ENCODE peak calls at places on chromosomes 3 and 15, in eight cellular contexts. One of them, this sample, is unnamed.
A peak's percentile ranks its signal among the peaks of the same experiment; 100 is the strongest.

GRCh38 chr3:123735456-123735855 is 148.7 kb downstream of the MYLK start:
- DNase-seq in bronchial epithelial cell: no peak
- DNase-seq in Peyer's patch: no peak
- DNase-seq in A549: no peak
- DNase-seq in GM23338: no peak
- DNase-seq in endodermal cell: no peak
- DNase-seq in transverse colon: no peak
- DNase-seq in brain microvascular endothelial cell: no peak
- DNase-seq in this sample: no peak

GRCh38 chr3:140128217-140129137 is 193.5 kb downstream of the CLSTN2 start:
- DNase-seq in endodermal cell: peak; percentile 92
- DNase-seq in transverse colon: peak; percentile 9
- DNase-seq in A549: peak; percentile 25
- DNase-seq in bronchial epithelial cell: peak; percentile 7
- DNase-seq in brain microvascular endothelial cell: peak; percentile 20
- DNase-seq in GM23338: peak; percentile 81
- DNase-seq in Peyer's patch: no peak
- DNase-seq in this sample: no peak

GRCh38 chr15:56736308-56736707 is 3.0 kb upstream of the ZNF280D start:
- DNase-seq in GM23338: no peak
- DNase-seq in endodermal cell: no peak
- DNase-seq in Peyer's patch: no peak
- DNase-seq in transverse colon: no peak
- DNase-seq in bronchial epithelial cell: peak; percentile 22
- DNase-seq in A549: peak; percentile 52
- DNase-seq in brain microvascular endothelial cell: peak; percentile 56
- DNase-seq in this sample: peak; percentile 81

GRCh38 chr3:117407317-117407716 is 697.7 kb downstream of the TUSC7 start:
- DNase-seq in Peyer's patch: no peak
- DNase-seq in GM23338: peak; percentile 69
- DNase-seq in brain microvascular endothelial cell: peak; percentile 4
- DNase-seq in A549: peak; percentile 37
- DNase-seq in bronchial epithelial cell: peak; percentile 44
- DNase-seq in endodermal cell: no peak
- DNase-seq in transverse colon: no peak
- DNase-seq in this sample: no peak

GRCh38 chr15:41877631-41878354 is 16.1 kb downstream of the SPTBN5 start:
- DNase-seq in bronchial epithelial cell: no peak
- DNase-seq in transverse colon: no peak
- DNase-seq in brain microvascular endothelial cell: no peak
- DNase-seq in endodermal cell: no peak
- DNase-seq in GM23338: peak; percentile 47
- DNase-seq in A549: no peak
- DNase-seq in Peyer's patch: no peak
- DNase-seq in this sample: no peak

GRCh38 chr3:194056731-194057415 is 79.1 kb upstream of the HES1 start:
- DNase-seq in brain microvascular endothelial cell: no peak
- DNase-seq in bronchial epithelial cell: peak; percentile 67
- DNase-seq in A549: no peak
- DNase-seq in Peyer's patch: no peak
- DNase-seq in transverse colon: no peak
- DNase-seq in GM23338: no peak
- DNase-seq in endodermal cell: no peak
- DNase-seq in this sample: no peak

GRCh38 chr15:31280037-31280830 is 46.4 kb upstream of the KLF13 start:
- DNase-seq in A549: no peak
- DNase-seq in endodermal cell: peak; percentile 35
- DNase-seq in GM23338: no peak
- DNase-seq in bronchial epithelial cell: peak; percentile 27
- DNase-seq in transverse colon: peak; percentile 14
- DNase-seq in brain microvascular endothelial cell: no peak
- DNase-seq in Peyer's patch: peak; percentile 13
- DNase-seq in this sample: no peak

GRCh38 chr3:11835028-11835639 is 11.6 kb downstream of the TAMM41 start:
- DNase-seq in A549: peak; percentile 30
- DNase-seq in bronchial epithelial cell: peak; percentile 37
- DNase-seq in endodermal cell: no peak
- DNase-seq in brain microvascular endothelial cell: no peak
- DNase-seq in Peyer's patch: no peak
- DNase-seq in GM23338: peak; percentile 53
- DNase-seq in transverse colon: no peak
- DNase-seq in this sample: peak; percentile 47

GRCh38 chr3:30894521-30895289 is at the start of gene GADL1:
- DNase-seq in Peyer's patch: no peak
- DNase-seq in transverse colon: no peak
- DNase-seq in GM23338: peak; percentile 75
- DNase-seq in brain microvascular endothelial cell: peak; percentile 23
- DNase-seq in bronchial epithelial cell: no peak
- DNase-seq in endodermal cell: peak; percentile 81
- DNase-seq in A549: peak; percentile 10
- DNase-seq in this sample: peak; percentile 15

GRCh38 chr3:355622-356021 is 159.1 kb downstream of the CHL1 start:
- DNase-seq in endodermal cell: no peak
- DNase-seq in bronchial epithelial cell: peak; percentile 64
- DNase-seq in A549: no peak
- DNase-seq in transverse colon: peak; percentile 14
- DNase-seq in Peyer's patch: no peak
- DNase-seq in GM23338: no peak
- DNase-seq in brain microvascular endothelial cell: no peak
- DNase-seq in this sample: peak; percentile 59

GRCh38 chr3:127671523-127672428 is 976 bp upstream of the ABTB1 start:
- DNase-seq in bronchial epithelial cell: no peak
- DNase-seq in brain microvascular endothelial cell: no peak
- DNase-seq in endodermal cell: peak; percentile 53
- DNase-seq in A549: no peak
- DNase-seq in Peyer's patch: peak; percentile 37
- DNase-seq in GM23338: peak; percentile 32
- DNase-seq in transverse colon: no peak
- DNase-seq in this sample: no peak

GRCh38 chr3:19270471-19270870 is 122.2 kb downstream of the KCNH8 start:
- DNase-seq in GM23338: no peak
- DNase-seq in endodermal cell: no peak
- DNase-seq in bronchial epithelial cell: no peak
- DNase-seq in brain microvascular endothelial cell: no peak
- DNase-seq in Peyer's patch: no peak
- DNase-seq in A549: no peak
- DNase-seq in transverse colon: no peak
- DNase-seq in this sample: no peak

GRCh38 chr3:182384182-182384581 is 409.1 kb upstream of the ATP11B start:
- DNase-seq in GM23338: no peak
- DNase-seq in Peyer's patch: no peak
- DNase-seq in brain microvascular endothelial cell: no peak
- DNase-seq in bronchial epithelial cell: peak; percentile 77
- DNase-seq in endodermal cell: no peak
- DNase-seq in transverse colon: no peak
- DNase-seq in A549: no peak
- DNase-seq in this sample: peak; percentile 63

GRCh38 chr15:88907111-88907510 is 6.1 kb downstream of the MFGE8 start:
- DNase-seq in endodermal cell: no peak
- DNase-seq in brain microvascular endothelial cell: no peak
- DNase-seq in Peyer's patch: no peak
- DNase-seq in GM23338: no peak
- DNase-seq in transverse colon: no peak
- DNase-seq in A549: no peak
- DNase-seq in bronchial epithelial cell: no peak
- DNase-seq in this sample: no peak

GRCh38 chr15:68114356-68114755 is 60.2 kb downstream of the PIAS1 start:
- DNase-seq in GM23338: no peak
- DNase-seq in brain microvascular endothelial cell: no peak
- DNase-seq in bronchial epithelial cell: peak; percentile 25
- DNase-seq in transverse colon: no peak
- DNase-seq in A549: no peak
- DNase-seq in Peyer's patch: no peak
- DNase-seq in endodermal cell: no peak
- DNase-seq in this sample: peak; percentile 40

GRCh38 chr3:11117591-11117990 is 36.7 kb upstream of the HRH1 start:
- DNase-seq in bronchial epithelial cell: no peak
- DNase-seq in transverse colon: no peak
- DNase-seq in GM23338: no peak
- DNase-seq in brain microvascular endothelial cell: no peak
- DNase-seq in A549: no peak
- DNase-seq in endodermal cell: no peak
- DNase-seq in Peyer's patch: no peak
- DNase-seq in this sample: no peak

GRCh38 chr3:14548321-14548729 is 8.2 kb upstream of the GRIP2 start:
- DNase-seq in A549: peak; percentile 67
- DNase-seq in GM23338: peak; percentile 83
- DNase-seq in endodermal cell: peak; percentile 87
- DNase-seq in brain microvascular endothelial cell: peak; percentile 65
- DNase-seq in bronchial epithelial cell: peak; percentile 42
- DNase-seq in transverse colon: peak; percentile 51
- DNase-seq in Peyer's patch: peak; percentile 28
- DNase-seq in this sample: peak; percentile 37

GRCh38 chr3:82281205-82281604 is 519.8 kb upstream of the GBE1 start:
- DNase-seq in A549: no peak
- DNase-seq in endodermal cell: peak; percentile 56
- DNase-seq in transverse colon: no peak
- DNase-seq in bronchial epithelial cell: peak; percentile 31
- DNase-seq in brain microvascular endothelial cell: no peak
- DNase-seq in Peyer's patch: no peak
- DNase-seq in GM23338: peak; percentile 41
- DNase-seq in this sample: peak; percentile 4

GRCh38 chr15:62639432-62639831 is 403.1 kb upstream of the TPM1 start:
- DNase-seq in A549: no peak
- DNase-seq in Peyer's patch: no peak
- DNase-seq in brain microvascular endothelial cell: no peak
- DNase-seq in bronchial epithelial cell: no peak
- DNase-seq in GM23338: no peak
- DNase-seq in endodermal cell: no peak
- DNase-seq in transverse colon: no peak
- DNase-seq in this sample: no peak

GRCh38 chr3:81643721-81644120 is 117.7 kb downstream of the GBE1 start:
- DNase-seq in brain microvascular endothelial cell: peak; percentile 12
- DNase-seq in endodermal cell: no peak
- DNase-seq in Peyer's patch: no peak
- DNase-seq in bronchial epithelial cell: no peak
- DNase-seq in transverse colon: peak; percentile 11
- DNase-seq in GM23338: peak; percentile 53
- DNase-seq in A549: peak; percentile 25
- DNase-seq in this sample: peak; percentile 42

GRCh38 chr15:49015896-49016295 is 30.4 kb downstream of the SECISBP2L start:
- DNase-seq in endodermal cell: no peak
- DNase-seq in A549: no peak
- DNase-seq in GM23338: no peak
- DNase-seq in brain microvascular endothelial cell: no peak
- DNase-seq in Peyer's patch: no peak
- DNase-seq in bronchial epithelial cell: no peak
- DNase-seq in transverse colon: no peak
- DNase-seq in this sample: no peak

GRCh38 chr3:16475766-16476165 is 37.7 kb downstream of the RFTN1 start:
- DNase-seq in GM23338: no peak
- DNase-seq in Peyer's patch: no peak
- DNase-seq in brain microvascular endothelial cell: no peak
- DNase-seq in transverse colon: no peak
- DNase-seq in A549: no peak
- DNase-seq in bronchial epithelial cell: no peak
- DNase-seq in endodermal cell: no peak
- DNase-seq in this sample: no peak

GRCh38 chr3:71185733-71186455 is 397.6 kb downstream of the FOXP1 start:
- DNase-seq in Peyer's patch: no peak
- DNase-seq in bronchial epithelial cell: peak; percentile 71
- DNase-seq in A549: peak; percentile 24
- DNase-seq in brain microvascular endothelial cell: peak; percentile 91
- DNase-seq in endodermal cell: no peak
- DNase-seq in transverse colon: peak; percentile 22
- DNase-seq in GM23338: no peak
- DNase-seq in this sample: peak; percentile 73

GRCh38 chr15:57551717-57552677 is 39.7 kb upstream of the MYZAP start:
- DNase-seq in bronchial epithelial cell: peak; percentile 70
- DNase-seq in brain microvascular endothelial cell: peak; percentile 70
- DNase-seq in GM23338: peak; percentile 89
- DNase-seq in transverse colon: no peak
- DNase-seq in endodermal cell: peak; percentile 86
- DNase-seq in A549: peak; percentile 86
- DNase-seq in Peyer's patch: no peak
- DNase-seq in this sample: peak; percentile 70

GRCh38 chr3:195403841-195404408 is 38.9 kb downstream of the ACAP2 start:
- DNase-seq in GM23338: no peak
- DNase-seq in A549: no peak
- DNase-seq in Peyer's patch: no peak
- DNase-seq in bronchial epithelial cell: no peak
- DNase-seq in transverse colon: no peak
- DNase-seq in brain microvascular endothelial cell: peak; percentile 42
- DNase-seq in endodermal cell: no peak
- DNase-seq in this sample: peak; percentile 9

GRCh38 chr15:38651328-38652038 is 86.9 kb upstream of the RASGRP1 start:
- DNase-seq in GM23338: peak; percentile 11
- DNase-seq in A549: no peak
- DNase-seq in brain microvascular endothelial cell: no peak
- DNase-seq in bronchial epithelial cell: peak; percentile 73
- DNase-seq in Peyer's patch: peak; percentile 45
- DNase-seq in transverse colon: peak; percentile 15
- DNase-seq in endodermal cell: peak; percentile 65
- DNase-seq in this sample: no peak
- H3K4me3 ChIP-seq in GM23338: no peak overlapping the region
- H3K4me3 ChIP-seq in A549: no peak overlapping the region
- H3K4me3 ChIP-seq in brain microvascular endothelial cell: no peak overlapping the region
- H3K4me3 ChIP-seq in bronchial epithelial cell: no peak overlapping the region
- H3K4me3 ChIP-seq in Peyer's patch: no peak overlapping the region
- H3K4me3 ChIP-seq in transverse colon: no peak overlapping the region
- H3K4me3 ChIP-seq in endodermal cell: no peak overlapping the region
- H3K4me3 ChIP-seq in this sample: no peak overlapping the region

DNA sequence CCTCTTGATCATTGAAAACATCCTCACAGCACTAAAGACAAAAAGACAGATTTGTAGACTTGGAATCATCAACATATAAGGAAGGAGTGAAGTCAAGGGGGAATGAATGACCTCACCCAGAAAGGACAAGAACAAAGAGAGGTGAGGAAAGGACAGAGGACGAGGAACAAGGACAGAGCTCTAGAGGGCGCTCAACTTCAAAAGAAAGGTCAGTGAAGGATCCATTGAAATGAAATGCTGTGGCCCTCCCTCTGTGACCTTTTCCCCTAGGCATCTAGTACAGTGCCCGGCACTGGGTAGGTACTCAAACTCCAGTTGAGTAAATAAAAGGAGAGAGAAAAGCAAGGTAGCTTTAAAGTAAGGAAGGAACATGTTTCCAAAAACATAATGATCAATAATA is 2.6 kb downstream of the ATP8B4 start:
- DNase-seq in transverse colon: no peak
- DNase-seq in GM23338: peak; percentile 92
- DNase-seq in A549: peak; percentile 73
- DNase-seq in endodermal cell: peak; percentile 82
- DNase-seq in Peyer's patch: no peak
- DNase-seq in brain microvascular endothelial cell: no peak
- DNase-seq in bronchial epithelial cell: peak; percentile 35
- DNase-seq in this sample: peak; percentile 9
- TF ChIP-seq CTCF in transverse colon: no peak
- TF ChIP-seq CTCF in GM23338: peak; percentile 67
- TF ChIP-seq CTCF in A549: peak; percentile 48
- TF ChIP-seq CTCF in endodermal cell: peak; percentile 79
- TF ChIP-seq CTCF in Peyer's patch: no peak
- TF ChIP-seq CTCF in brain microvascular endothelial cell: peak; percentile 56
- TF ChIP-seq CTCF in bronchial epithelial cell: peak; percentile 43
- TF ChIP-seq CTCF in this sample: peak; percentile 37

GRCh38 chr3:191234216-191234615 is 35.2 kb downstream of the OSTN start:
- DNase-seq in endodermal cell: no peak
- DNase-seq in Peyer's patch: no peak
- DNase-seq in GM23338: no peak
- DNase-seq in bronchial epithelial cell: no peak
- DNase-seq in A549: no peak
- DNase-seq in transverse colon: no peak
- DNase-seq in brain microvascular endothelial cell: no peak
- DNase-seq in this sample: no peak
- H3K4me3 ChIP-seq in endodermal cell: no peak overlapping the region
- H3K4me3 ChIP-seq in Peyer's patch: no peak overlapping the region
- H3K4me3 ChIP-seq in GM23338: no peak overlapping the region
- H3K4me3 ChIP-seq in bronchial epithelial cell: no peak overlapping the region
- H3K4me3 ChIP-seq in A549: no peak overlapping the region
- H3K4me3 ChIP-seq in transverse colon: no peak overlapping the region
- H3K4me3 ChIP-seq in brain microvascular endothelial cell: no peak overlapping the region
- H3K4me3 ChIP-seq in this sample: no peak overlapping the region

GRCh38 chr15:29821416-29822099 is 710 bp downstream of the TJP1 start:
- DNase-seq in transverse colon: peak; percentile 83
- DNase-seq in A549: peak; percentile 89
- DNase-seq in endodermal cell: peak; percentile 93
- DNase-seq in bronchial epithelial cell: peak; percentile 87
- DNase-seq in brain microvascular endothelial cell: peak; percentile 88
- DNase-seq in Peyer's patch: no peak
- DNase-seq in GM23338: peak; percentile 92
- DNase-seq in this sample: peak; percentile 86
- TF ChIP-seq CTCF in transverse colon: no peak
- TF ChIP-seq CTCF in A549: no peak
- TF ChIP-seq CTCF in endodermal cell: peak; percentile 31
- TF ChIP-seq CTCF in bronchial epithelial cell: peak; percentile 66
- TF ChIP-seq CTCF in brain microvascular endothelial cell: peak; percentile 62
- TF ChIP-seq CTCF in Peyer's patch: peak; percentile 29
- TF ChIP-seq CTCF in GM23338: no peak
- TF ChIP-seq CTCF in this sample: peak; percentile 31